ENCODE peak calls at places on chromosomes 2 and 18, in ten cellular contexts. One of them, this sample, is unnamed.

GRCh38 chr2:190099890-190100289 is 37.4 kb upstream of the MSTN start:
- DNase-seq in Daoy: no peak
- DNase-seq in H9: no peak
- DNase-seq in WTC11: no peak
- DNase-seq in CD4-positive, alpha-beta T cell: no peak
- DNase-seq in posterior vena cava: no peak
- DNase-seq in anterior cingulate cortex: no peak
- DNase-seq in stimulated activated CD8-positive, alpha-beta memory T cell treated with anti-CD3 and anti-CD28 coated beads, Interleukin-4, amount 100 ng/mL, for 24 hours: no peak
- DNase-seq in skeletal muscle cell: no peak
- DNase-seq in LoVo: peak; percentile 21
- DNase-seq in this sample: no peak

GRCh38 chr2:46493971-46494250 is 14.5 kb downstream of the TMEM247 start:
- DNase-seq in Daoy: no peak
- DNase-seq in H9: no peak
- DNase-seq in WTC11: no peak
- DNase-seq in CD4-positive, alpha-beta T cell: no peak
- DNase-seq in posterior vena cava: no peak
- DNase-seq in anterior cingulate cortex: no peak
- DNase-seq in stimulated activated CD8-positive, alpha-beta memory T cell treated with anti-CD3 and anti-CD28 coated beads, Interleukin-4, amount 100 ng/mL, for 24 hours: no peak
- DNase-seq in skeletal muscle cell: no peak
- DNase-seq in LoVo: no peak
- DNase-seq in this sample: no peak

GRCh38 chr2:113080134-113080533 is 12.4 kb downstream of the IL1F10 start:
- DNase-seq in Daoy: peak; percentile 48
- DNase-seq in H9: peak; percentile 61
- DNase-seq in WTC11: peak; percentile 75
- DNase-seq in CD4-positive, alpha-beta T cell: no peak
- DNase-seq in posterior vena cava: peak; percentile 80
- DNase-seq in anterior cingulate cortex: no peak
- DNase-seq in stimulated activated CD8-positive, alpha-beta memory T cell treated with anti-CD3 and anti-CD28 coated beads, Interleukin-4, amount 100 ng/mL, for 24 hours: peak; percentile 38
- DNase-seq in skeletal muscle cell: no peak
- DNase-seq in LoVo: no peak
- DNase-seq in this sample: peak; percentile 26

GRCh38 chr18:12283256-12283655 is 24.8 kb upstream of the TUBB6 start:
- DNase-seq in Daoy: peak; percentile 57
- DNase-seq in H9: no peak
- DNase-seq in WTC11: peak; percentile 48
- DNase-seq in CD4-positive, alpha-beta T cell: no peak
- DNase-seq in posterior vena cava: no peak
- DNase-seq in anterior cingulate cortex: no peak
- DNase-seq in stimulated activated CD8-positive, alpha-beta memory T cell treated with anti-CD3 and anti-CD28 coated beads, Interleukin-4, amount 100 ng/mL, for 24 hours: no peak
- DNase-seq in skeletal muscle cell: peak; percentile 26
- DNase-seq in LoVo: no peak
- DNase-seq in this sample: no peak

GRCh38 chr2:20231632-20232031 is 6.7 kb upstream of the SDC1 start:
- DNase-seq in Daoy: peak; percentile 93
- DNase-seq in H9: peak; percentile 84
- DNase-seq in WTC11: peak; percentile 37
- DNase-seq in CD4-positive, alpha-beta T cell: no peak
- DNase-seq in posterior vena cava: no peak
- DNase-seq in anterior cingulate cortex: no peak
- DNase-seq in stimulated activated CD8-positive, alpha-beta memory T cell treated with anti-CD3 and anti-CD28 coated beads, Interleukin-4, amount 100 ng/mL, for 24 hours: no peak
- DNase-seq in skeletal muscle cell: no peak
- DNase-seq in LoVo: peak; percentile 94
- DNase-seq in this sample: no peak

GRCh38 chr2:151051584-151052220 is 210.0 kb downstream of the RBM43 start:
- DNase-seq in Daoy: peak; percentile 22
- DNase-seq in H9: no peak
- DNase-seq in WTC11: peak; percentile 25
- DNase-seq in CD4-positive, alpha-beta T cell: no peak
- DNase-seq in posterior vena cava: no peak
- DNase-seq in anterior cingulate cortex: no peak
- DNase-seq in stimulated activated CD8-positive, alpha-beta memory T cell treated with anti-CD3 and anti-CD28 coated beads, Interleukin-4, amount 100 ng/mL, for 24 hours: no peak
- DNase-seq in skeletal muscle cell: no peak
- DNase-seq in LoVo: peak; percentile 61
- DNase-seq in this sample: peak; percentile 37

GRCh38 chr2:160445673-160446072 is 47.9 kb downstream of the RBMS1 start:
- DNase-seq in Daoy: no peak
- DNase-seq in H9: no peak
- DNase-seq in WTC11: no peak
- DNase-seq in CD4-positive, alpha-beta T cell: no peak
- DNase-seq in posterior vena cava: no peak
- DNase-seq in anterior cingulate cortex: no peak
- DNase-seq in stimulated activated CD8-positive, alpha-beta memory T cell treated with anti-CD3 and anti-CD28 coated beads, Interleukin-4, amount 100 ng/mL, for 24 hours: no peak
- DNase-seq in skeletal muscle cell: no peak
- DNase-seq in LoVo: no peak
- DNase-seq in this sample: no peak

GRCh38 chr2:7673101-7673500 is 755.9 kb downstream of the RNF144A start:
- DNase-seq in Daoy: no peak
- DNase-seq in H9: no peak
- DNase-seq in WTC11: no peak
- DNase-seq in CD4-positive, alpha-beta T cell: no peak
- DNase-seq in posterior vena cava: no peak
- DNase-seq in anterior cingulate cortex: no peak
- DNase-seq in stimulated activated CD8-positive, alpha-beta memory T cell treated with anti-CD3 and anti-CD28 coated beads, Interleukin-4, amount 100 ng/mL, for 24 hours: no peak
- DNase-seq in skeletal muscle cell: no peak
- DNase-seq in LoVo: no peak
- DNase-seq in this sample: no peak

This sample was measured in OCI-LY7.